ENCODE peak calls at places on chromosomes 4 and X, in seven cellular contexts. J, L, Z, O, T, M and V are unnamed samples. For H3K9me3, the result is how much of the 10 kb centered on the place peaks cover.

GRCh38 chrX:56733459-56734046 is 4.5 kb downstream of the NBDY start:
- DNase-seq in L (peak), O (peak), T (peak), M (peak), J (peak), Z (no peak), V (no peak)

GRCh38 chr4:16667464-16667863 is 231.0 kb downstream of the LDB2 start:
- DNase-seq in T (no peak), L (no peak), M (no peak), O (no peak), Z (no peak), J (no peak), V (no peak)

GRCh38 chrX:73069365-73070035 is 9.8 kb downstream of the PABPC1L2A start:
- DNase-seq in L (no peak), O (no peak), Z (no peak), M (no peak), J (no peak), T (no peak), V (no peak)

GRCh38 chr4:183201331-183201730 is 102.3 kb downstream of the WWC2 start:
- DNase-seq in T (no peak), L (no peak), J (no peak), Z (no peak), O (no peak), M (no peak), V (no peak)

GRCh38 chr4:22454955-22455354 is 60.9 kb downstream of the ADGRA3 start:
- DNase-seq in T (no peak), L (no peak), M (no peak), O (no peak), Z (no peak), J (no peak), V (no peak)

GRCh38 chr4:86972997-86973396 is 38.2 kb downstream of the AFF1 start:
- DNase-seq in J (no peak), M (no peak), O (no peak), Z (no peak), T (peak), L (peak), V (no peak)

GRCh38 chrX:39762266-39762841 is 335.4 kb downstream of the BCOR start:
- DNase-seq in T (no peak), L (no peak), M (no peak), O (no peak), J (no peak), Z (no peak), V (no peak)

GRCh38 chr4:158159718-158160094 is 13.1 kb downstream of the GASK1B start:
- DNase-seq in T (no peak), J (no peak), M (no peak), L (no peak), Z (no peak), O (no peak), V (no peak)

GRCh38 chr4:7893539-7893938 is 46.1 kb downstream of the AFAP1 start:
- DNase-seq in O (no peak), L (no peak), Z (no peak), J (no peak), M (no peak), T (no peak), V (no peak)

GRCh38 chr4:24995346-24995745 is 35.4 kb downstream of the LGI2 start:
- DNase-seq in J (no peak), T (no peak), M (no peak), L (no peak), O (no peak), Z (no peak), V (no peak)

GRCh38 chr4:174669278-174669677 is 147.0 kb upstream of the HPGD start:
- DNase-seq in T (no peak), J (peak), L (no peak), O (no peak), Z (no peak), M (no peak), V (no peak)

DNA sequence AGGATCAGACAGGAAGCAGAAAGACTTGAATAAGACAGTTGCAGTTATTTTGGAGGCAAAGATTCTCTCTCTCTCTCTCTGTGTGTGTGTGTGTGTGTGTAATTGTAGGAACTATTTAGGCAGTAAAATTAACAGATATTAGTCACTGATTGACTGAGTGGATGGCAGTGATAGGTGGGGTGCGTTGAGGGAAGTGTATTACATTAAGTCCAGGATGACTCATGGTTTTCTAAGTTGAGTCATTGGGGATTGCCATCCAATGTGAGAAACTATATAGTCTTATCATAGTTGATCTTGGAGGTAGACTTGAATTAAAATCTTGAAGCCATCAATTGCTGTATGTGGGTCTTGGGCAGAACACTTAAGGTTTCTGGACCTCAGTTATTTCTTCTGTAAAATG is 75.4 kb downstream of the AR start:
- DNase-seq in T (no peak), M (no peak), L (no peak), J (no peak), O (no peak), Z (no peak), V (no peak)
- H3K27ac ChIP-seq in T (no peak), M (no peak), L (no peak), J (peak), O (no peak), Z (no peak), V (no peak)

GRCh38 chrX:151825927-151826471 is 86.7 kb upstream of the MAGEA4 start:
- DNase-seq in J (peak), O (no peak), L (no peak), Z (no peak), T (no peak), M (no peak), V (no peak)
- TF ChIP-seq EP300 in J (peak), O (no peak), L (no peak), Z (no peak), T (no peak), M (no peak), V (no peak)

GRCh38 chr4:30605616-30606015 is 114.6 kb upstream of the PCDH7 start:
- DNase-seq in O (no peak), J (no peak), M (no peak), L (no peak), T (no peak), Z (no peak), V (no peak)
- H3K9me3 ChIP-seq in O (under half), J (under half), M (under half), L (under half), T (under half), Z (under half), V (under half)

GRCh38 chr4:103422467-103423219 is 224.5 kb upstream of the CENPE start:
- DNase-seq in Z (no peak), O (no peak), J (no peak), L (no peak), M (no peak), T (no peak), V (no peak)
- H3K27ac ChIP-seq in Z (no peak), O (no peak), J (no peak), L (no peak), M (no peak), T (no peak), V (no peak)

DNA sequence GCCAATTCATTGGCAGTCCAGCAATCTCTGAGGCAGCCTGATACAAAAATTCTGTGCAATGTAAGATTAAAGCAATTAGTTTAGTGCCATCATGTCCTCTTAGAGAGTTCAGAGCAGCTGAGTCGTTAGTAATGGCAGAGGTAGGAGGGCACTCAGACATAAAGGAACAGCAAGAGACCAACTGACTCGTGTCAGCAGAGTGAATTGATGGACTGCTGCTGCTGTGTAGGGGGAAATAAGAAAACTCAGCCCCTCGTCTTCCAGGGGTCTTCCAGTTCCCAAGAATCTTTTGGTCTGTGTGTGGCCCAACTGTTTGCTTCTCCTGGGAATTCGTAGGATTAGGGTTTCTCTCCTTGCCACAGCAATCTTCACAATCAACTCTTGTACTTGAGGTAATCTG is 100.9 kb downstream of the TTC29 start:
- DNase-seq in O (no peak), L (no peak), Z (no peak), T (no peak), J (no peak), M (no peak), V (no peak)
- TF ChIP-seq EP300 in O (no peak), L (no peak), Z (no peak), T (no peak), J (no peak), M (no peak), V (no peak)

DNA sequence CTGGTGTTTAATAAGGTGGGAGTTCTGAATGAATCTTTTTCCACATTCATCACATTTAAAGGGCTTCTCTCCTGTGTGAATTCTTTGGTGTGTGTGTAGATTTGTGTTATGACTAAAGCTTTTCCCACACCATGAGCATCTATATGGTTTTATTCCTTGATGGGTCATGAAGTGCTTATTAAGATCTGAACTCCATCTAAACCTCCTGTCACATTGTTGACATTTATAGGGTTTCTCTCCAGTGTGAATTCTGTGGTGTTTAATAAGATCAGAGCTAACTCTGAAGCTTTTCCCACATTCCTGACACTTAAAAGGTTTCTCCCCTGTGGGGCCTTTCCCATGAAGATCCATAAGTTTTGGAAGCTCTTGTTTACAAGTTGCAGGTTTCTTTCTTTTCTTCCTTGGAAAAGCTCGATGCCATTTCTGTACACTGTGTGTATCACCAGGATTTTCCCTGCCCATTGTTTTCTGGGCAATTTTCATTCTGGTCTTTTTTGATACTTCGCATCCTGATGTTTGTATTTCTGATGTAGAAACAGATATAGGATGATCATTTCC is 21.9 kb upstream of the ETDC start:
- DNase-seq in J (no peak), L (no peak), O (no peak), T (no peak), M (no peak), Z (no peak), V (no peak)
- H3K9me3 ChIP-seq in J (half or more), L (under half), O (under half), T (half or more), M (half or more), Z (under half), V (under half)

GRCh38 chrX:68868316-68868715 is 39.5 kb downstream of the EFNB1 start:
- DNase-seq in M (no peak), T (no peak), J (no peak), Z (no peak), O (no peak), L (no peak), V (no peak)

GRCh38 chrX:68872171-68872570 is 43.4 kb downstream of the EFNB1 start:
- DNase-seq in J (no peak), O (no peak), T (peak), M (no peak), Z (no peak), L (peak), V (no peak)

GRCh38 chrX:68870357-68870756 is 41.5 kb downstream of the EFNB1 start:
- DNase-seq in O (no peak), J (no peak), M (no peak), L (no peak), T (no peak), Z (no peak), V (no peak)

GRCh38 chrX:68867458-68868166 is 38.8 kb downstream of the EFNB1 start:
- DNase-seq in L (no peak), J (no peak), O (no peak), Z (no peak), M (no peak), T (no peak), V (no peak)

DNA sequence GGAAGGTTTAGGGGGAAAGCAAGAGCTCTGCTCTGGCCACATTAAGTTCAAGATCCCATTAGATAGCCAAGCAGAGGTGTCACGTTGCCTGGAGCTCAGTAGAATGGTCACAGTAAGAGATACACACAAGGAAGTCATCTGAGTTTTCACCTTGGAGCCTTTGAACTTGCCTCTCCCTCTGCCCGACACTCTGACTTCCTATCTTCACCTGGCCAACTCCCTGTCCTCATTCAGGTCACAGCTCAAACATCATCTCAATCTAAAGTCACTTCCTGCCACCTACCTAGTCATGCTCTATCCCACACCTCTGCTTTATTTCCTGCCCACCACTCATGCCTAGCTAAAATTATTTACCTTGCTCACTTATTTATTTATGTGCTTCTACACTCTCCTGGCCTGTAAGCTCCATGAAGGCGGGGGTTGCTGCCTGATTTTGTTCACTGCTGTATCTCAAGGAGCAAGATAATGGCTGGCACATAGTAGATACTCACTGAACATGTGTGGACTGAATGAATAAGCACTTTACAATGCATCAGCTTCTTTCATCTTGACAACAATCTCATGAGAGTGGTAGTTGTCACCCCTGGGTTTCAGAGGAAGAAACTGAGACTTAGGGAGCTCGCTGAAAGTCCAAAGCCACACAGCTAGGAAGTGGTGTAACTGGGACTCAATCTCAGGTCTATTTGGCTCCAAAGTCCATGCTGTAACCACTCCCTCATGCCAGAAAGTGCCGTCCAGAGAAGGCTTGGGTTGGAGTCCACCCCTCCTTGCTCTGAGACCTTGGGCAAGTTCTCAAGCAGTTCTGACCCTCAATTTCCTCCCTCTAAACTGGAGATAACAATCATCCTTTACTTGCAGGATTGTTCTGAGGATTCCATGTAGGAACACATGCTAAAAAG is 40.3 kb downstream of the EFNB1 start:
- DNase-seq in T (peak), O (no peak), Z (no peak), M (no peak), L (peak), J (no peak), V (no peak)
- H3K27ac ChIP-seq in T (peak), O (no peak), Z (no peak), M (no peak), L (peak), J (peak), V (no peak)

DNA sequence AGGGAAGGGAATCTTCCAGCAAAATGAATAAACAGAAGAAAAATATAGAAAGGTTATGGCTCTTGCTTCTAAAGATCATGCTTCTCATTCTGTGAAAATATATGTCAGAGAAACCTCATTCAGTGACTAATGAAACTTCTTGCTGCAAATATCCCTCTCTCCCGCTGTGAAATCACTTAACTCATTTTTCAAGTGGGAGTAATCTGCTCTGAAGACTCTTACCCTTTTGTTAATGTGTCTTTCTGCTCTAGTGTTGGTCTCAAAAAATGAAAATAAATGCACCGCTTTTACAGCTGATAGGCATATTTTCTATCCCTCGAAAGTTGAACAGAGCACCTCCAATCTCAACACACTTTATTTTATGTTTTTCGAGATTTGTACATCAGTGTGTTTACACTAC is 252.3 kb downstream of the NLGN4X start:
- DNase-seq in O (no peak), L (no peak), M (no peak), T (no peak), Z (no peak), J (no peak), V (no peak)
- TF ChIP-seq EP300 in O (no peak), L (no peak), M (no peak), T (no peak), Z (no peak), J (no peak), V (no peak)

GRCh38 chr4:2515835-2516550 is 20.5 kb upstream of the FAM193A start:
- DNase-seq in L (no peak), M (peak), J (no peak), Z (no peak), O (peak), T (peak), V (no peak)
- H3K9me3 ChIP-seq in L (under half), M (under half), J (under half), Z (under half), O (under half), T (under half), V (under half)